ENCODE peak calls at places on chromosomes 4 and X, in nine cellular contexts. G is amniotic epithelial cell; U is stimulated activated CD4-positive, alpha-beta T cell treated with anti-CD3 and anti-CD28 coated beads, Interleukin-15, amount 100 ng/mL, for 1 hour; N is H9; E is stimulated activated CD8-positive, alpha-beta memory T cell treated with anti-CD3 and anti-CD28 coated beads, Interleukin-2, amount 100 ng/mL, for 1 hour; X is DMS 273 treated with DMSO at 0.1 percent for 48 hours; R is LoVo; Y is activated CD4-positive, alpha-beta T cell treated with anti-CD3 and anti-CD28 coated beads for 4 hours; C is Right ventricle myocardium superior. M is an unnamed sample.

GRCh38 chr4:70915874-70916559 is 13.8 kb downstream of the MOB1B start:
- DNase-seq in G (no peak), U (no peak), N (no peak), E (no peak), X (no peak), R (no peak), Y (no peak), C (no peak), M (no peak)

GRCh38 chr4:165765053-165765452 is 108.0 kb upstream of the TLL1 start:
- DNase-seq in G (peak), U (no peak), N (no peak), E (no peak), X (no peak), R (no peak), Y (no peak), C (no peak), M (no peak)

GRCh38 chrX:48891402-48892288 is 5.9 kb downstream of the TIMM17B start:
- DNase-seq in G (peak), U (peak), N (peak), E (peak), X (peak), R (peak), Y (peak), C (peak), M (peak)

GRCh38 chrX:154444001-154444754 is at the start of gene FAM50A:
- DNase-seq in G (no peak), U (peak), N (peak), E (peak), X (no peak), R (peak), Y (peak), C (peak), M (peak)

GRCh38 chr4:164467493-164467892 is 286.4 kb upstream of the SMIM31 start:
- DNase-seq in G (no peak), U (no peak), N (no peak), E (no peak), X (no peak), R (no peak), Y (no peak), C (no peak), M (no peak)

GRCh38 chrX:34275710-34276109 is 143.6 kb upstream of the FAM47A start:
- DNase-seq in G (no peak), U (no peak), N (no peak), E (no peak), X (no peak), R (no peak), Y (no peak), C (no peak), M (no peak)

GRCh38 chr4:144644368-144645101 is 1.4 kb upstream of the HHIP start:
- DNase-seq in G (no peak), U (no peak), N (no peak), E (no peak), X (no peak), R (no peak), Y (no peak), C (no peak), M (no peak)

GRCh38 chrX:71183341-71183740 is 38.7 kb downstream of the NLGN3 start:
- DNase-seq in G (no peak), U (no peak), N (no peak), E (no peak), X (no peak), R (no peak), Y (no peak), C (no peak), M (no peak)

GRCh38 chr4:94634266-94634665 is 123.5 kb upstream of the BMPR1B start:
- DNase-seq in G (no peak), U (no peak), N (no peak), E (no peak), X (no peak), R (no peak), Y (no peak), C (no peak), M (no peak)

GRCh38 chr4:73129319-73129718 is 59.8 kb upstream of the COX18 start:
- DNase-seq in G (no peak), U (no peak), N (no peak), E (no peak), X (no peak), R (no peak), Y (no peak), C (no peak), M (no peak)

GRCh38 chr4:182938213-182938645 is 21.0 kb upstream of the DCTD start:
- DNase-seq in G (peak), U (peak), N (peak), E (peak), X (peak), R (peak), Y (peak), C (peak), M (peak)

GRCh38 chr4:128286474-128287158 is 997 bp downstream of the PGRMC2 start:
- DNase-seq in G (peak), U (no peak), N (no peak), E (no peak), X (peak), R (peak), Y (peak), C (no peak), M (no peak)

GRCh38 chr4:102620697-102621497 is 119.7 kb downstream of the NFKB1 start:
- DNase-seq in G (peak), U (no peak), N (no peak), E (no peak), X (peak), R (peak), Y (no peak), C (no peak), M (no peak)

GRCh38 chr4:4659871-4660651 is 118.2 kb upstream of the STX18 start:
- DNase-seq in G (peak), U (no peak), N (no peak), E (no peak), X (no peak), R (peak), Y (no peak), C (no peak), M (no peak)

GRCh38 chrX:72115380-72115779 is 16.3 kb downstream of the RTL5 start:
- DNase-seq in G (no peak), U (no peak), N (no peak), E (no peak), X (no peak), R (no peak), Y (no peak), C (no peak), M (no peak)

GRCh38 chrX:69152398-69152797 is 12.9 kb downstream of the PJA1 start:
- DNase-seq in G (no peak), U (no peak), N (peak), E (no peak), X (no peak), R (peak), Y (no peak), C (peak), M (no peak)

GRCh38 chr4:135508006-135508714 is 1306.6 kb upstream of the PABPC4L start:
- DNase-seq in G (peak), U (no peak), N (no peak), E (no peak), X (no peak), R (peak), Y (no peak), C (no peak), M (no peak)

GRCh38 chrX:1618689-1619088 is 3.8 kb downstream of the ASMT start:
- DNase-seq in G (no peak), U (no peak), N (peak), E (no peak), X (peak), R (no peak), Y (no peak), C (no peak), M (no peak)

GRCh38 chr4:114277690-114278089 is 298.2 kb upstream of the ARSJ start:
- DNase-seq in G (peak), U (no peak), N (no peak), E (no peak), X (no peak), R (no peak), Y (no peak), C (no peak), M (no peak)

GRCh38 chr4:125389713-125390112 is 75.0 kb downstream of the FAT4 start:
- DNase-seq in G (peak), U (no peak), N (no peak), E (no peak), X (no peak), R (no peak), Y (no peak), C (no peak), M (no peak)

GRCh38 chrX:23790147-23790497 is 7.1 kb downstream of the SAT1 start:
- DNase-seq in G (no peak), U (no peak), N (no peak), E (no peak), X (no peak), R (no peak), Y (no peak), C (no peak), M (no peak)

GRCh38 chr4:107780665-107781064 is 44.1 kb upstream of the SGMS2 start:
- DNase-seq in G (peak), U (no peak), N (no peak), E (no peak), X (no peak), R (no peak), Y (no peak), C (no peak), M (no peak)

M was measured in Right ventricle myocardium inferior.